ENCODE peak calls at places on chromosomes 2 and 18, in seven cellular contexts. P, Y, E, O, M, X and C are unnamed samples.

GRCh38 chr18:77208969-77209368 is 40.7 kb upstream of the GALR1 start:
- DNase-seq in P (no peak), Y (no peak), E (no peak), O (no peak), M (peak), X (no peak), C (no peak)

GRCh38 chr2:199973703-199974102 is 18.3 kb downstream of the MAIP1 start:
- DNase-seq in P (no peak), Y (no peak), E (no peak), O (no peak), M (no peak), X (no peak), C (no peak)

GRCh38 chr2:16665746-16666452 is at the start of gene CYRIA:
- DNase-seq in P (peak), Y (no peak), E (peak), O (peak), M (no peak), X (peak), C (peak)

GRCh38 chr2:151872468-151872867 is 44.2 kb upstream of the ARL5A start:
- DNase-seq in P (no peak), Y (no peak), E (no peak), O (no peak), M (no peak), X (no peak), C (no peak)

GRCh38 chr2:10424051-10424450 is 24.1 kb downstream of the ODC1 start:
- DNase-seq in P (peak), Y (no peak), E (no peak), O (no peak), M (no peak), X (no peak), C (no peak)

GRCh38 chr18:48475635-48476549 is 62.9 kb upstream of the CTIF start:
- DNase-seq in P (no peak), Y (no peak), E (no peak), O (peak), M (peak), X (peak), C (peak)

GRCh38 chr2:96342085-96342484 is 6.5 kb downstream of the NCAPH start:
- DNase-seq in P (no peak), Y (no peak), E (no peak), O (no peak), M (peak), X (no peak), C (no peak)

GRCh38 chr2:151258121-151258520 is 3.5 kb downstream of the RBM43 start:
- DNase-seq in P (no peak), Y (no peak), E (no peak), O (no peak), M (no peak), X (no peak), C (peak)

GRCh38 chr2:207926133-207927076 is 98.9 kb downstream of the PLEKHM3 start:
- DNase-seq in P (no peak), Y (no peak), E (no peak), O (peak), M (no peak), X (peak), C (no peak)

GRCh38 chr2:170862503-170862902 is 45.8 kb downstream of the GAD1 start:
- DNase-seq in P (no peak), Y (no peak), E (no peak), O (no peak), M (no peak), X (no peak), C (no peak)

GRCh38 chr2:25347205-25347815 is 5.6 kb upstream of the DNMT3A start:
- DNase-seq in P (no peak), Y (no peak), E (no peak), O (peak), M (no peak), X (no peak), C (no peak)

GRCh38 chr2:68980956-68981355 is 6.5 kb downstream of the GKN1 start:
- DNase-seq in P (no peak), Y (no peak), E (no peak), O (no peak), M (no peak), X (no peak), C (no peak)

GRCh38 chr2:133442393-133442792 is 125.9 kb downstream of the NCKAP5 start:
- DNase-seq in P (no peak), Y (no peak), E (no peak), O (no peak), M (no peak), X (no peak), C (no peak)

GRCh38 chr2:178173657-178174056 is 20.7 kb upstream of the OSBPL6 start:
- DNase-seq in P (no peak), Y (no peak), E (no peak), O (no peak), M (no peak), X (no peak), C (no peak)

GRCh38 chr2:72827999-72828646 is 2.3 kb upstream of the EXOC6B start:
- DNase-seq in P (no peak), Y (no peak), E (no peak), O (no peak), M (no peak), X (no peak), C (no peak)

GRCh38 chr18:13319629-13320028 is 101.1 kb downstream of the LDLRAD4 start:
- DNase-seq in P (no peak), Y (no peak), E (no peak), O (no peak), M (no peak), X (no peak), C (no peak)

GRCh38 chr18:27862056-27862682 is 314.8 kb downstream of the CDH2 start:
- DNase-seq in P (no peak), Y (no peak), E (no peak), O (no peak), M (no peak), X (no peak), C (no peak)

GRCh38 chr2:11701206-11701605 is 31.2 kb upstream of the NTSR2 start:
- DNase-seq in P (no peak), Y (no peak), E (no peak), O (no peak), M (no peak), X (no peak), C (no peak)

GRCh38 chr2:161825429-161825828 is 201.2 kb downstream of the SLC4A10 start:
- DNase-seq in P (no peak), Y (no peak), E (no peak), O (no peak), M (no peak), X (no peak), C (no peak)

GRCh38 chr18:59610546-59611140 is 86.6 kb downstream of the CCBE1 start:
- DNase-seq in P (no peak), Y (no peak), E (no peak), O (no peak), M (no peak), X (no peak), C (no peak)

GRCh38 chr2:45898819-45899218 is 247.3 kb downstream of the PRKCE start:
- DNase-seq in P (no peak), Y (no peak), E (no peak), O (no peak), M (no peak), X (no peak), C (peak)

GRCh38 chr2:168434164-168434563 is 21.9 kb upstream of the CERS6 start:
- DNase-seq in P (no peak), Y (no peak), E (no peak), O (no peak), M (no peak), X (no peak), C (peak)

GRCh38 chr2:148545387-148546256 is 98.9 kb upstream of the EPC2 start:
- DNase-seq in P (no peak), Y (no peak), E (no peak), O (no peak), M (no peak), X (no peak), C (no peak)

GRCh38 chr2:206800501-206801416 is 35.4 kb downstream of the FASTKD2 start:
- DNase-seq in P (no peak), Y (no peak), E (peak), O (peak), M (peak), X (peak), C (peak)

GRCh38 chr2:1841903-1842791 is 97.8 kb upstream of the PXDN start:
- DNase-seq in P (no peak), Y (no peak), E (peak), O (no peak), M (no peak), X (no peak), C (no peak)

GRCh38 chr2:224847961-224848850 is 132.0 kb upstream of the CCDC195 start:
- DNase-seq in P (no peak), Y (no peak), E (peak), O (no peak), M (peak), X (no peak), C (peak)

GRCh38 chr2:165239230-165239629 is at the start of gene SCN2A:
- DNase-seq in P (no peak), Y (no peak), E (no peak), O (no peak), M (no peak), X (no peak), C (peak)

GRCh38 chr2:204060896-204061640 is 124.5 kb downstream of the ICOS start:
- DNase-seq in P (no peak), Y (no peak), E (no peak), O (no peak), M (no peak), X (no peak), C (no peak)

GRCh38 chr18:33835419-33835818 is 257.4 kb downstream of the ASXL3 start:
- DNase-seq in P (no peak), Y (no peak), E (no peak), O (no peak), M (no peak), X (no peak), C (no peak)

GRCh38 chr2:25920786-25921390 is 42.6 kb upstream of the ASXL2 start:
- DNase-seq in P (no peak), Y (no peak), E (no peak), O (no peak), M (no peak), X (no peak), C (no peak)

GRCh38 chr18:45275367-45276113 is 339.7 kb upstream of the SLC14A2 start:
- DNase-seq in P (no peak), Y (no peak), E (no peak), O (no peak), M (no peak), X (no peak), C (no peak)

GRCh38 chr2:62908145-62908544 is 142.5 kb upstream of the OTX1 start:
- DNase-seq in P (no peak), Y (no peak), E (no peak), O (no peak), M (no peak), X (no peak), C (no peak)

GRCh38 chr18:62033207-62033606 is 140.4 kb upstream of the RNF152 start:
- DNase-seq in P (no peak), Y (no peak), E (no peak), O (no peak), M (no peak), X (no peak), C (no peak)

GRCh38 chr2:47490406-47490805 is 87.5 kb downstream of the MSH2 start:
- DNase-seq in P (no peak), Y (no peak), E (no peak), O (no peak), M (no peak), X (no peak), C (no peak)

GRCh38 chr2:70084973-70085710 is 2.1 kb upstream of the PCBP1 start:
- DNase-seq in P (peak), Y (peak), E (no peak), O (peak), M (no peak), X (peak), C (no peak)

GRCh38 chr2:126535408-126535807 is 120.5 kb upstream of the GYPC start:
- DNase-seq in P (no peak), Y (no peak), E (no peak), O (no peak), M (no peak), X (no peak), C (no peak)

GRCh38 chr2:137912358-137912757 is 51.9 kb upstream of the HNMT start:
- DNase-seq in P (no peak), Y (no peak), E (no peak), O (no peak), M (no peak), X (no peak), C (peak)

GRCh38 chr2:118309201-118310015 is 221.1 kb downstream of the INSIG2 start:
- DNase-seq in P (no peak), Y (no peak), E (no peak), O (no peak), M (no peak), X (no peak), C (no peak)
- H3K27ac ChIP-seq in P (peak), Y (peak), E (no peak), O (peak), M (no peak), X (no peak), C (no peak)

DNA sequence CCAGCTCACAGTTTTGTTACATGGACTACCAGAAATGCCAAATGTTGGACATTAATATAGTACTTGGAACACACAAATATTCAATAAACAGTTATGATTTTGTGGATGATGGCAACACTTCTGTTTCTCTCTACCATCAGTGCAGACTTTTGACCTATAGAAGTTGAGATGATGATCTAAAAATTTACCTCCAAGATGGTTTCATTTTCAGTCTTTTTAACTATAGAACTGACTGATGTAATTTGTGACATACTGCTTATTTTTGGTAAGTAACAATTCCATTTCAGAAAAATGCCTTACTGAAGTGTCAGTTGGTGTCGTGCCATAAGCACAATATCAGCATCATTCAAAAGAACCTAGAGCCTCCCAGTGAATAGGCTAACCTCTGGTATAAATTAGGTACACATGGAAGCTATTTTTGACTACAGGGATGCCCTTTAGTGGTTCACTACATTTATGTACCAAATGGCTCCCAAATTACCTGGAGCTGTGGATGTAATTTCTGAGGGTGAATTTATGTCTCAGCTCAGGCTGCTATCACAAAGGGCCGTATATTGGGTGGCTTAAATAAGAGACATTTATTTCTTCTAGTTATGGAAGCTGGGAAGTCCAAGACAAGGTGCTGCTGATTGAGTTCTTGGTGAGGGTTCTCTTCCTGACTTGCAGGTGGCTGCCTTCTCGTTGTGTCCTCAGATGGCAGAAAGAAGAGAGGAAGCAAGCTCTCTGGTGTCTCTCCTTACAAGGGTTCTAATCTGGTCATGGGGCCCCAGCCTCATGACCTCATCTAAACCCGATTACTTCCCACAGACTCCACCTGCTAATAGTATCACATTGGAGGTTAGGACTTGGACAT is 66.5 kb downstream of the ALPK2 start:
- DNase-seq in P (no peak), Y (no peak), E (no peak), O (no peak), M (no peak), X (no peak), C (no peak)
- H3K27ac ChIP-seq in P (no peak), Y (no peak), E (no peak), O (peak), M (no peak), X (no peak), C (no peak)

DNA sequence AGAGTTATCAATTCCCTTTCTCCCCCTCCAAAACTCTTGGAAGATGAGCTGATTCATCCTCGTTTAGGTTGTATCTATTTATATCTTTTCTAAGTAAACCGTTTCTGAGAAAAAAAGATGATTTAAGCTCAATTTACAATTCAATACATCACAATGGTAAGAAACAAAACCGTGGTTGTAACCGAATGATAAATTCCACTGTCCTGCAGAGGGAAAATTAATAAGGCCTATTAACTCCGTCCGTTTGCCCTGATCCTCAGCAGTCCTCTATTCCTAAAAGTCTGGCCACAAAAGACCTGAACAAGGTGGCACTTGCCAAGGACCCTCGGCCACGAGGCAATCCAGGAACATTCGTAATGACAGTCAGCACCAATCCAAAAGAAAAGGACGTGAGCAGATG is 286.2 kb downstream of the TCF4 start:
- DNase-seq in P (no peak), Y (no peak), E (no peak), O (no peak), M (no peak), X (no peak), C (no peak)
- H3K27ac ChIP-seq in P (no peak), Y (no peak), E (no peak), O (no peak), M (no peak), X (no peak), C (no peak)

DNA sequence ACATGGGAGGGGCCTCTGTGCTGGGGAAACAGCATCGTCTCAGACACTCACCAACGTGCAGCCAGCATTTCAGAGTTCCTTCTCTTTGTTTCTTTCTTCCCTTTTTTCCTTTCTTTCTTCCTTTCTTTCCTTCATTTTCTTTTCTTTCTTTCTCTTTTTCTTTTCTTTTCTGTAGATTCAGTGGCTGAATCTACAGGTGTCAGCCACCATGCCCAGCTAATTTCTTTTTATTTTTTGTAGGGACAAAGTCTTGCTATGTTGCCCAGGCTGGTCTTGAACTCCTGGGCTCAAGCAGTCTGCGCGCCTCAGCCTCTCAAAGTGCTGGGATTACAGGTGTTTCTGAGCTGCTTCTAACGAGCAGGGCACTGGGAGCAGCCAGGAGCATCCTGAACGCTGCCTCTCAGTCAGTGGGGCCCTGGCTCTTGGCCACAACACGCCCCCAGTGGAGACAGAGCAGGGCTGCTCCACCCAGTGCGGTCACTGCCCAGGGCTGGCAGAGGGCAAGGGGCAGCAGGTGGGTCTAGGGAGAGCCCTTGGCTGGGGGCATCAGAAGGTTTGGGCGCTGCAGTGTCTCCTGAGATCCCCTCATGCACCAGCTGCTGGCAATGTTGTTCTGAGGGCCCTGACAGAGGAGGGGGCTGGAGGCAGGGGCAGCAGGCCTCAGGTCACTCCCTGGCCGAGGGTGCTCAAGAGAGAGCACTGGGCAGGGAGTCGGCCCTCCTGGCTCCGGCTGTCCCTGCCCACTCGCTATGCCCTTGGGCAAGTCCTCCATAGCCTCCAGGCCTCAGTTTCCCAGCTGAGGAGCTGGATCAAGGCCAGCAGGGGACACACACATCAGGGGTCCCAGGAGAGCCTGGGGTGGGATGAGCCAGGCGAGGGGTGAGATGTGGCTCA is 4.7 kb upstream of the KLHL30 start:
- DNase-seq in P (peak), Y (no peak), E (peak), O (peak), M (no peak), X (no peak), C (no peak)
- H3K27ac ChIP-seq in P (no peak), Y (no peak), E (no peak), O (no peak), M (no peak), X (no peak), C (no peak)

DNA sequence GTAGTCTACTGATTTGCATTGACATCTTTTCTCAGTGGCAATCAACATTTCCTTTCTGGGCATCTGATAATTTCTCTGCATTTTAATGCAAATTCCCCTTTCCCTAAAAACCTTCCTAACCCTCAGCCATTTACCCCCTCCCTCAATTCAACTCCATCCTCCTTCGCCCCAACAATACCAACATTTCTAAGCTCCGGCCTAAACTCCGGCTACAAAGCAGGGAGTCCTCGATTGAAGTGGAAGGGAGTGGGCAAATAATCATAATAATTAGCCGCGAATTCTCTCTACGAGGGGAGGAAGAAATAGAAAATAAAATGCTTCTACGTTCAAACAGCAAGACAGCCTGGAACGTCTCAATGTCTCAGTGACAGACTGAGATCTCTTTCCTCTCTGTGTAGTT is 4.6 kb downstream of the BCL11A start:
- DNase-seq in P (no peak), Y (no peak), E (no peak), O (no peak), M (no peak), X (no peak), C (no peak)
- H3K27ac ChIP-seq in P (peak), Y (no peak), E (no peak), O (no peak), M (no peak), X (no peak), C (peak)

GRCh38 chr2:85995648-85996529 is 107.1 kb upstream of the ST3GAL5 start:
- DNase-seq in P (peak), Y (no peak), E (no peak), O (no peak), M (no peak), X (no peak), C (no peak)

GRCh38 chr2:85994897-85995647 is 106.3 kb upstream of the ST3GAL5 start:
- DNase-seq in P (peak), Y (no peak), E (no peak), O (no peak), M (no peak), X (no peak), C (no peak)

GRCh38 chr2:85996591-85996990 is 107.8 kb upstream of the ST3GAL5 start:
- DNase-seq in P (peak), Y (no peak), E (peak), O (no peak), M (no peak), X (no peak), C (peak)

GRCh38 chr2:85992611-85993010 is 103.8 kb upstream of the ST3GAL5 start:
- DNase-seq in P (peak), Y (no peak), E (no peak), O (no peak), M (peak), X (no peak), C (peak)

GRCh38 chr2:85994421-85994777 is 105.6 kb upstream of the ST3GAL5 start:
- DNase-seq in P (peak), Y (no peak), E (no peak), O (no peak), M (peak), X (no peak), C (no peak)
- H3K27ac ChIP-seq in P (peak), Y (no peak), E (no peak), O (peak), M (peak), X (no peak), C (no peak)